ENCODE peak calls at places on chromosomes 7 and 10, in six cellular contexts. J is HT1080; V is activated effector memory CD4-positive, alpha-beta T cell treated with Interleukin-2 at 50 U/mL for 16 hours; C is right atrium auricular region; M is activated CD4-positive, alpha-beta T cell treated with anti-CD3 and anti-CD28 coated beads for 24 hours; A is Right ventricle myocardium inferior. I is an unnamed sample.

GRCh38 chr7:30613366-30614325 is 19.0 kb downstream of the GARS1 start:
- DNase-seq in J (peak), V (no peak), C (no peak), M (no peak), A (no peak), I (no peak)

GRCh38 chr10:101535949-101536348 is 52.1 kb downstream of the POLL start:
- DNase-seq in J (no peak), V (no peak), C (no peak), M (no peak), A (no peak), I (no peak)

GRCh38 chr10:7408003-7408493 is 2.8 kb downstream of the SFMBT2 start:
- DNase-seq in J (no peak), V (no peak), C (no peak), M (no peak), A (peak), I (peak)

GRCh38 chr10:6721480-6721879 is 141.4 kb upstream of the PRKCQ start:
- DNase-seq in J (peak), V (no peak), C (no peak), M (no peak), A (no peak), I (peak)

GRCh38 chr10:12995425-12995861 is 6.1 kb downstream of the CCDC3 start:
- DNase-seq in J (no peak), V (no peak), C (no peak), M (no peak), A (no peak), I (no peak)

GRCh38 chr7:128247640-128248194 is 6.6 kb downstream of the LEP start:
- DNase-seq in J (peak), V (no peak), C (no peak), M (no peak), A (no peak), I (no peak)

GRCh38 chr7:11787534-11787933 is 44.5 kb downstream of the THSD7A start:
- DNase-seq in J (no peak), V (no peak), C (no peak), M (no peak), A (no peak), I (no peak)

GRCh38 chr10:24406809-24407483 is 198.0 kb downstream of the KIAA1217 start:
- DNase-seq in J (no peak), V (no peak), C (no peak), M (no peak), A (no peak), I (no peak)

GRCh38 chr10:113058175-113058961 is 108.3 kb downstream of the TCF7L2 start:
- DNase-seq in J (no peak), V (no peak), C (no peak), M (no peak), A (no peak), I (no peak)

GRCh38 chr10:45023426-45023825 is 22.7 kb downstream of the ZNF22 start:
- DNase-seq in J (peak), V (no peak), C (no peak), M (no peak), A (no peak), I (no peak)

GRCh38 chr10:106679314-106679713 is 485.2 kb downstream of the SORCS1 start:
- DNase-seq in J (no peak), V (no peak), C (no peak), M (no peak), A (no peak), I (no peak)

I was measured in left ventricle myocardium inferior.